ENCODE peak calls at places on chromosomes 6 and 20, in eight cellular contexts. Y, E, O, G, X, A, N and F are unnamed samples. For H3K4me1 and H3K27me3, the result is how much of the 10 kb centered on the place peaks cover.

GRCh38 chr20:62587757-62588402 is 54.4 kb upstream of the SLCO4A1 start:
- ATAC-seq in Y (no peak), E (peak), O (peak), G (no peak), X (no peak), A (no peak), N (no peak), F (no peak)

GRCh38 chr6:16333580-16333979 is 95.2 kb downstream of the GMPR start:
- ATAC-seq in Y (no peak), E (no peak), O (no peak), G (no peak), X (no peak), A (no peak), N (peak), F (no peak)

GRCh38 chr6:112305795-112306194 is 41.3 kb upstream of the RFPL4B start:
- ATAC-seq in Y (no peak), E (no peak), O (no peak), G (no peak), X (no peak), A (no peak), N (no peak), F (no peak)

GRCh38 chr6:86943819-86944407 is 6.6 kb downstream of the HTR1E start:
- ATAC-seq in Y (no peak), E (no peak), O (no peak), G (peak), X (no peak), A (no peak), N (no peak), F (no peak)

GRCh38 chr20:36214684-36215256 is 21.5 kb upstream of the AAR2 start:
- ATAC-seq in Y (peak), E (peak), O (peak), G (no peak), X (peak), A (peak), N (peak), F (no peak)

GRCh38 chr20:54372313-54372712 is 103.1 kb upstream of the DOK5 start:
- ATAC-seq in Y (no peak), E (no peak), O (no peak), G (no peak), X (no peak), A (no peak), N (no peak), F (no peak)

GRCh38 chr6:116144590-116144989 is 18.7 kb upstream of the COL10A1 start:
- ATAC-seq in Y (peak), E (peak), O (peak), G (no peak), X (peak), A (peak), N (no peak), F (no peak)

GRCh38 chr6:156774872-156775405 is 2.2 kb upstream of the ARID1B start:
- ATAC-seq in Y (no peak), E (no peak), O (no peak), G (no peak), X (no peak), A (no peak), N (no peak), F (no peak)

GRCh38 chr6:16657768-16658167 is 103.5 kb downstream of the ATXN1 start:
- ATAC-seq in Y (no peak), E (no peak), O (no peak), G (no peak), X (no peak), A (no peak), N (no peak), F (no peak)

GRCh38 chr6:15252205-15252604 is 6.3 kb downstream of the JARID2 start:
- ATAC-seq in Y (no peak), E (no peak), O (peak), G (no peak), X (no peak), A (no peak), N (no peak), F (no peak)

GRCh38 chr6:15254074-15254975 is 8.5 kb downstream of the JARID2 start:
- ATAC-seq in Y (no peak), E (peak), O (peak), G (no peak), X (no peak), A (no peak), N (peak), F (no peak)

GRCh38 chr6:15255481-15256414 is 9.9 kb downstream of the JARID2 start:
- ATAC-seq in Y (no peak), E (no peak), O (no peak), G (peak), X (no peak), A (no peak), N (peak), F (no peak)

GRCh38 chr6:15250440-15251168 is 4.7 kb downstream of the JARID2 start:
- ATAC-seq in Y (no peak), E (no peak), O (no peak), G (no peak), X (no peak), A (no peak), N (no peak), F (no peak)

DNA sequence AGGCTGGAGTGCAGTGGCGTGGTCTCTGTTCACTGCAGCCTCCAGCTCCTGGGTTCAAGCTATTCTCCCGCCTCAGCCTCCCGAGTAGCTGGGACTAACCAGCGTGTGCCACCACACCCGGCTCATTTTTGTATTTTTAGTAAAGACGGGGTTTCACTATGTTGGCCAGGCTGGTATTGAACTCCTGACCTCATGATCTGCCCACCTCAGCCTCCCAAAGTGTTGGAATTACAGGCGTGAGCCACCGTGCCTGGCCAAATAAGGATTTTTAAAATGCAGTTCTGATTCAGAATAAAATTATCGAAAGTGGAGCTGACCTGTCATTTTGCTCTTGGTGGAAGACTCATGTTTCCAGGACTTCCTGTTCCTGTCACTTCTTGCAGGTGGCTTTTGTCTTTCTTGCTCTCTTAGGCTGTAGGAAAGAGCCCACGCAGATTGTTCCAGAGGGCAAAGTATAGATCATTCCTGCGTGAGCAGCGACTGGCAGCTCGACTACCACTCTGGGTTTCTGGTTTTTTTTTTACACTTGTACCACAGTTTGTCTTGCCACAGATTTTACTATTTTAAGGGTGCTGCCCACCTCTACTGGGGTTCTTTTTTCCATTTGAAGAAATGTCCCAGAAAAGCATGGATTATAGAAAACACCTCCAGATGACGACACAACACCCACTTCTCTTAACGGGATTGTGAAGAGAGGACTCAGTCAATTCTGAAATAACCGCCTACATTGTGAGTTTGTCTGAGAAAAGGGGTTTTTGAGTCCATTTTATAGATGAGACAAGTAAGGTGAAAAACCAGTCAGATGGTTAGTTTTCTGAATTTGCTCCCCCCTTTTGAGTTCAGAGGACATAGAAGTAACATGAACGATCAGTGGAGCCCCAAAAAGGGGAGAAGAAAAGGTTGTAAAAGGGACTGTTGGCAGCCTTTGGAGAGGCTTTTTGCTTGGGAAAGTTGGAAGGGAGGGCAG is 7.5 kb downstream of the JARID2 start:
- ATAC-seq in Y (no peak), E (no peak), O (no peak), G (no peak), X (no peak), A (no peak), N (no peak), F (no peak)
- H3K4me1 ChIP-seq in Y (under half), E (under half), O (half or more), G (half or more), X (under half), A (under half), N (under half), F (under half)

GRCh38 chr20:57326667-57327455 is 2.7 kb upstream of the SPO11 start:
- ATAC-seq in Y (peak), E (peak), O (no peak), G (no peak), X (no peak), A (no peak), N (no peak), F (no peak)
- H3K27me3 ChIP-seq in Y (under half), E (under half), O (under half), G (under half), X (under half), A (under half), N (under half), F (under half)

GRCh38 chr6:35706468-35706867 is 17.8 kb upstream of the FKBP5 start:
- ATAC-seq in Y (no peak), E (no peak), O (peak), G (no peak), X (no peak), A (no peak), N (peak), F (no peak)
- TF ChIP-seq POLR2A in Y (no peak), E (no peak), O (no peak), G (no peak), X (no peak), A (no peak), N (no peak), F (no peak)

DNA sequence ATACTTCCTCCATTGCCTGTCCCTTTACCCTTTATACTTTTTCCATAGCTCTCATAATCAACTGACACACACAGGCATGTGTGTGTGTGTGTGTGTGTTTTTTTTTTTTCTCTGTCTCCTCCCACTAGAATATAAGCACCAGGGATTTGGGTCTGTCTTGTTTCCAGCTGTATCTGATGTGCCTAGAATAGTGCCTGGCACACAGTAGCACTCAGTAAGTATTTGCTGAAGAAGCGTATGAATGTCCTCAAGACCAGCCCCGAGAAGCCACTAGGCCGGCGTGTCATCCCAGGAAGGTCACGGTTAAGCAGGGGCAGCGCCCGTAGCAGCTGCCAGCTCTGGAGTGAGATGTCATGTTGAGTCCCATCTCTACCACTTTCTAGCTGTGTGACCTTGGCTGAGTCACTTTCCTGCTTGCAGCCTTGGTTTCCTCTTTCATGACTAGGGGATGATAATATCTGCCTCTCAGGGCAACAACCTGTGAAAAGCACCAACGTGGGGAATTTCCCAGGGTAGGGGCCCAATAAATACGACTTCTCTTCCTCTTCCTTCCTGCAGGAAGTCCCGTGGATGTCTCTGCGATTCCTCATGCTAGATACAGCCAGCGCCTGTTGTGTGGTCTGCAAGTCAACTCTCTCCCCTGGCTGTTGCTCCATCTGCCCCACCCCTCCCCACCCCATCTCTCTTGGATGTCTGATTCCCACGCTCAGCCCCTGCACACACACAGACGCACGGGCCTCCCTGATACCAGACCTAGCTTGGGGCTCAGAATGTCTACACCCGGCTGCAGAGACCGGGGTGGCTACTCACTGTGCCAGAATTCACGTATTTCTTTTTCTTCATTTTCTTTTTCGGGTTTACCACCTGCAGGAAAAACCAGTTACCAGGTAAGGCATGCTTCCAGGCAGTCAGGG is 58.1 kb downstream of the RAB44 start:
- ATAC-seq in Y (no peak), E (no peak), O (no peak), G (no peak), X (no peak), A (peak), N (peak), F (no peak)
- H3K4me1 ChIP-seq in Y (under half), E (under half), O (under half), G (under half), X (under half), A (under half), N (under half), F (under half)